ENCODE peak calls at places on chromosome 2, in seven cellular contexts. S, A, K, J, R, Q and C are unnamed samples.
A peak's percentile ranks its signal among the peaks of the same experiment; 100 is the strongest.

GRCh38 chr2:32455816-32456215 is 99.0 kb downstream of the BIRC6 start:
- DNase-seq in S (no peak), A (no peak), K (no peak), J (no peak), R (no peak), Q (no peak), C (no peak)

GRCh38 chr2:8580316-8581047 is 101.4 kb upstream of the ID2 start:
- DNase-seq in S (no peak), A (no peak), K (no peak), J (no peak), R (no peak), Q (no peak), C (no peak)

GRCh38 chr2:63888490-63889402 is 47.0 kb downstream of the UGP2 start:
- DNase-seq in S (peak; percentile 53), A (peak; percentile 70), K (no peak), J (peak; percentile 10), R (no peak), Q (peak; percentile 18), C (peak; percentile 42)

GRCh38 chr2:74009577-74009976 is 24.9 kb downstream of the TET3 start:
- DNase-seq in S (no peak), A (no peak), K (no peak), J (no peak), R (no peak), Q (no peak), C (peak; percentile 20)

GRCh38 chr2:98897746-98898145 is 38.3 kb downstream of the CRACDL start:
- DNase-seq in S (no peak), A (no peak), K (no peak), J (no peak), R (no peak), Q (no peak), C (peak; percentile 27)

GRCh38 chr2:1758774-1759610 is 14.7 kb upstream of the PXDN start:
- DNase-seq in S (no peak), A (no peak), K (no peak), J (no peak), R (no peak), Q (no peak), C (no peak)

GRCh38 chr2:233912799-233913423 is 4.3 kb upstream of the TRPM8 start:
- DNase-seq in S (peak; percentile 33), A (peak; percentile 33), K (no peak), J (peak; percentile 14), R (no peak), Q (no peak), C (peak; percentile 56)

GRCh38 chr2:25672500-25673169 is 742 bp downstream of the DTNB start:
- DNase-seq in S (no peak), A (peak; percentile 64), K (no peak), J (peak; percentile 50), R (peak; percentile 49), Q (peak; percentile 38), C (peak; percentile 16)

GRCh38 chr2:27494944-27495554 is at the start of gene FNDC4:
- DNase-seq in S (no peak), A (peak; percentile 64), K (no peak), J (no peak), R (no peak), Q (peak; percentile 47), C (no peak)

GRCh38 chr2:191351298-191351697 is 106.1 kb downstream of the MYO1B start:
- DNase-seq in S (no peak), A (no peak), K (no peak), J (no peak), R (no peak), Q (peak; percentile 22), C (no peak)

GRCh38 chr2:67576991-67577390 is 179.9 kb downstream of the ETAA1 start:
- DNase-seq in S (no peak), A (no peak), K (no peak), J (no peak), R (no peak), Q (no peak), C (no peak)

GRCh38 chr2:195575879-195576391 is 81.1 kb upstream of the SLC39A10 start:
- DNase-seq in S (peak; percentile 91), A (no peak), K (no peak), J (no peak), R (no peak), Q (peak; percentile 75), C (peak; percentile 68)

GRCh38 chr2:55761526-55761925 is 67.9 kb upstream of the PNPT1 start:
- DNase-seq in S (peak; percentile 86), A (no peak), K (no peak), J (no peak), R (no peak), Q (no peak), C (no peak)

GRCh38 chr2:173962583-173963110 is 2.5 kb downstream of the SP3 start:
- DNase-seq in S (no peak), A (no peak), K (no peak), J (no peak), R (no peak), Q (no peak), C (no peak)

GRCh38 chr2:120485096-120485495 is 139.2 kb downstream of the INHBB start:
- DNase-seq in S (no peak), A (no peak), K (no peak), J (no peak), R (no peak), Q (no peak), C (no peak)

GRCh38 chr2:235098736-235099494 is 147.1 kb downstream of the SH3BP4 start:
- DNase-seq in S (peak; percentile 46), A (no peak), K (no peak), J (no peak), R (no peak), Q (peak; percentile 53), C (peak; percentile 84)

GRCh38 chr2:1538663-1539062 is 125.4 kb downstream of the TPO start:
- DNase-seq in S (peak; percentile 10), A (peak; percentile 49), K (no peak), J (no peak), R (no peak), Q (peak; percentile 82), C (no peak)

GRCh38 chr2:191298306-191298705 is 53.1 kb downstream of the MYO1B start:
- DNase-seq in S (no peak), A (no peak), K (no peak), J (no peak), R (no peak), Q (no peak), C (no peak)

GRCh38 chr2:130842770-130843169 is 6.1 kb downstream of the ARHGEF4 start:
- DNase-seq in S (no peak), A (no peak), K (no peak), J (no peak), R (no peak), Q (no peak), C (no peak)